ENCODE peak calls at places on chromosomes 3 and 15, in eight cellular contexts. O is tibial artery, V is hepatocyte, L is uterus, R is brain microvascular endothelial cell, U is PC-9, G is left ventricle myocardium inferior, J is neural progenitor cell. M is an unnamed sample.

GRCh38 chr3:13657660-13658435 is 108.9 kb downstream of the FBLN2 start:
- DNase-seq in O (no peak), V (peak; percentile 75), L (no peak), R (peak; percentile 8), U (peak; percentile 39), G (peak; percentile 43), J (peak; percentile 74), M (peak; percentile 44)

GRCh38 chr3:101939391-101939790 is 90.1 kb downstream of the NFKBIZ start:
- DNase-seq in O (no peak), V (no peak), L (no peak), R (no peak), U (no peak), G (no peak), J (no peak), M (no peak)

GRCh38 chr3:152891678-152892077 is 56.7 kb downstream of the P2RY1 start:
- DNase-seq in O (no peak), V (no peak), L (no peak), R (no peak), U (no peak), G (no peak), J (no peak), M (no peak)

GRCh38 chr3:117651271-117651670 is 941.7 kb downstream of the TUSC7 start:
- DNase-seq in O (no peak), V (no peak), L (no peak), R (no peak), U (no peak), G (no peak), J (no peak), M (no peak)

GRCh38 chr3:179446501-179446900 is 4.8 kb downstream of the GNB4 start:
- DNase-seq in O (no peak), V (peak; percentile 28), L (no peak), R (no peak), U (no peak), G (no peak), J (peak; percentile 39), M (no peak)

GRCh38 chr15:50119063-50119700 is at the start of gene ATP8B4:
- DNase-seq in O (no peak), V (no peak), L (no peak), R (no peak), U (no peak), G (no peak), J (peak; percentile 77), M (no peak)

GRCh38 chr3:194713299-194714121 is 27.8 kb downstream of the FAM43A start:
- DNase-seq in O (no peak), V (no peak), L (no peak), R (no peak), U (no peak), G (no peak), J (no peak), M (no peak)

GRCh38 chr15:34132881-34133280 is 31.0 kb downstream of the PGBD4 start:
- DNase-seq in O (no peak), V (no peak), L (no peak), R (no peak), U (no peak), G (no peak), J (no peak), M (no peak)

GRCh38 chr3:59385547-59385946 is 335.7 kb upstream of the CFAP20DC start:
- DNase-seq in O (no peak), V (no peak), L (no peak), R (no peak), U (no peak), G (no peak), J (no peak), M (no peak)

GRCh38 chr15:53716909-53717878 is 42.3 kb downstream of the WDR72 start:
- DNase-seq in O (no peak), V (peak; percentile 13), L (no peak), R (peak; percentile 5), U (no peak), G (no peak), J (peak; percentile 36), M (no peak)

GRCh38 chr15:25173241-25174028 is 218.6 kb downstream of the SNRPN start:
- DNase-seq in O (no peak), V (no peak), L (peak; percentile 4), R (no peak), U (no peak), G (no peak), J (no peak), M (peak; percentile 7)

GRCh38 chr15:78449220-78449999 is 11.4 kb downstream of the IREB2 start:
- DNase-seq in O (no peak), V (no peak), L (no peak), R (no peak), U (no peak), G (no peak), J (no peak), M (no peak)

GRCh38 chr15:69505906-69506305 is 53.3 kb downstream of the RPLP1 start:
- DNase-seq in O (no peak), V (no peak), L (no peak), R (no peak), U (no peak), G (no peak), J (no peak), M (no peak)

GRCh38 chr3:128415773-128416577 is 50.7 kb downstream of the DNAJB8 start:
- DNase-seq in O (no peak), V (no peak), L (no peak), R (no peak), U (no peak), G (no peak), J (no peak), M (no peak)

GRCh38 chr3:101868534-101869464 is 19.5 kb downstream of the NFKBIZ start:
- DNase-seq in O (no peak), V (no peak), L (no peak), R (peak; percentile 49), U (peak; percentile 67), G (peak; percentile 42), J (no peak), M (peak; percentile 79)

GRCh38 chr3:175336406-175337133 is 477.4 kb downstream of the NAALADL2 start:
- DNase-seq in O (no peak), V (no peak), L (no peak), R (no peak), U (peak; percentile 50), G (no peak), J (no peak), M (no peak)

GRCh38 chr3:112773864-112774263 is 72.8 kb downstream of the CD200R1L start:
- DNase-seq in O (no peak), V (no peak), L (no peak), R (no peak), U (peak; percentile 96), G (no peak), J (no peak), M (no peak)

GRCh38 chr3:188358787-188359493 is 205.0 kb downstream of the LPP start:
- DNase-seq in O (no peak), V (no peak), L (no peak), R (no peak), U (no peak), G (no peak), J (no peak), M (no peak)

GRCh38 chr3:188365184-188365583 is 211.2 kb downstream of the LPP start:
- DNase-seq in O (no peak), V (no peak), L (no peak), R (no peak), U (no peak), G (no peak), J (no peak), M (no peak)

GRCh38 chr3:188360364-188360881 is 206.5 kb downstream of the LPP start:
- DNase-seq in O (no peak), V (no peak), L (no peak), R (no peak), U (no peak), G (no peak), J (no peak), M (no peak)

GRCh38 chr3:188361888-188362287 is 207.9 kb downstream of the LPP start:
- DNase-seq in O (no peak), V (no peak), L (no peak), R (no peak), U (no peak), G (no peak), J (no peak), M (no peak)

GRCh38 chr3:188362405-188362831 is 208.5 kb downstream of the LPP start:
- DNase-seq in O (no peak), V (peak; percentile 73), L (peak; percentile 39), R (peak; percentile 92), U (peak; percentile 87), G (no peak), J (no peak), M (no peak)
- TF ChIP-seq CTCF in O (no peak), V (no peak), L (no peak), R (peak; percentile 29), U (peak; percentile 38), G (no peak), J (no peak), M (no peak)

GRCh38 chr15:52171386-52171785 is 19.8 kb downstream of the GNB5 start:
- DNase-seq in O (no peak), V (no peak), L (no peak), R (peak; percentile 16), U (no peak), G (no peak), J (no peak), M (no peak)
- H3K27ac ChIP-seq in O (no peak overlapping the region), V (no peak overlapping the region), L (no peak overlapping the region), R (no peak overlapping the region), U (no peak overlapping the region), G (no peak overlapping the region), J (no peak overlapping the region), M (no peak overlapping the region)

GRCh38 chr15:67824900-67825879 is at the start of gene SKOR1:
- DNase-seq in O (peak; percentile 54), V (peak; percentile 62), L (no peak), R (peak; percentile 22), U (no peak), G (no peak), J (peak; percentile 85), M (no peak)
- H3K4me3 ChIP-seq in O (no peak within 1 kb of the TSS), V (no peak within 1 kb of the TSS), L (no peak within 1 kb of the TSS), R (no peak within 1 kb of the TSS), U (no peak within 1 kb of the TSS), G (peak within 1 kb of the TSS; percentile 47), J (peak within 1 kb of the TSS; percentile 19), M (no peak within 1 kb of the TSS)

GRCh38 chr15:64426845-64427465 is 33.4 kb upstream of the ZNF609 start:
- DNase-seq in O (no peak), V (peak; percentile 55), L (no peak), R (no peak), U (no peak), G (no peak), J (peak; percentile 38), M (no peak)
- TF ChIP-seq CTCF in O (peak; percentile 8), V (peak; percentile 58), L (peak; percentile 46), R (peak; percentile 13), U (peak; percentile 37), G (peak; percentile 33), J (peak; percentile 49), M (peak; percentile 8)